ENCODE peak calls at places on chromosome 22, in four cellular contexts. D is breast epithelium, M is astrocyte of the spinal cord, X is germinal center. A is an unnamed sample.

GRCh38 chr22:36629320-36629719 is 74.2 kb downstream of the CACNG2 start:
- DNase-seq in D (no peak), M (no peak), X (no peak), A (no peak)

GRCh38 chr22:32542332-32543019 is 67.9 kb downstream of the FBXO7 start:
- DNase-seq in M (no peak), D (no peak), X (no peak), A (no peak)

GRCh38 chr22:25942989-25943411 is 201.0 kb downstream of the MYO18B start:
- DNase-seq in M (no peak), D (no peak), X (no peak), A (no peak)

GRCh38 chr22:44648821-44649566 is 53.0 kb upstream of the PRR5 start:
- DNase-seq in X (no peak), D (peak; percentile 30), M (no peak), A (no peak)

GRCh38 chr22:18088825-18089568 is 11.2 kb downstream of the PEX26 start:
- DNase-seq in M (no peak), X (no peak), D (no peak), A (no peak)

GRCh38 chr22:38479096-38479840 is 11.4 kb downstream of the KDELR3 start:
- DNase-seq in M (no peak), D (no peak), X (no peak), A (no peak)

GRCh38 chr22:17928391-17928790 is 96.0 kb downstream of the MICAL3 start:
- DNase-seq in M (no peak), X (no peak), D (no peak), A (no peak)

GRCh38 chr22:48845356-48845936 is 982.2 kb downstream of the BRD1 start:
- DNase-seq in X (no peak), M (no peak), D (no peak), A (no peak)

GRCh38 chr22:28015676-28016601 is 96.9 kb upstream of the PITPNB start:
- DNase-seq in X (no peak), D (no peak), M (no peak), A (no peak)